ENCODE peak calls at places on chromosome 9, in four cellular contexts. O, B, E and V are unnamed samples.
A peak's percentile ranks its signal among the peaks of the same experiment; 100 is the strongest.

GRCh38 chr9:75891277-75892167 is 1.0 kb downstream of the PCSK5 start:
- DNase-seq in E (peak; percentile 63), O (no peak), B (no peak), V (no peak)

GRCh38 chr9:33222031-33222430 is 17.9 kb upstream of the SPINK4 start:
- DNase-seq in E (no peak), O (no peak), B (no peak), V (no peak)

GRCh38 chr9:14170973-14171596 is 142.9 kb downstream of the NFIB start:
- DNase-seq in O (no peak), B (no peak), E (no peak), V (no peak)

GRCh38 chr9:21395778-21396717 is 10.8 kb upstream of the IFNA2 start:
- DNase-seq in E (peak; percentile 87), B (peak; percentile 10), O (no peak), V (no peak)

GRCh38 chr9:80994892-80995291 is 694.5 kb downstream of the TLE1 start:
- DNase-seq in B (no peak), O (no peak), E (no peak), V (no peak)

GRCh38 chr9:37650873-37651768 is at the start of gene FRMPD1:
- DNase-seq in E (peak; percentile 82), O (no peak), B (peak; percentile 17), V (peak; percentile 55)

GRCh38 chr9:134606951-134607733 is 34.5 kb upstream of the COL5A1 start:
- DNase-seq in O (no peak), E (peak; percentile 58), B (no peak), V (peak; percentile 35)

GRCh38 chr9:35574578-35575104 is 30.4 kb upstream of the TESK1 start:
- DNase-seq in B (no peak), E (no peak), O (no peak), V (no peak)

GRCh38 chr9:18129809-18130334 is 344.1 kb upstream of the ADAMTSL1 start:
- DNase-seq in E (peak; percentile 45), O (no peak), B (no peak), V (no peak)

GRCh38 chr9:136545065-136545965 is 533 bp downstream of the NOTCH1 start:
- DNase-seq in B (no peak), O (no peak), E (no peak), V (no peak)

GRCh38 chr9:91814681-91815212 is 135.3 kb downstream of the ROR2 start:
- DNase-seq in O (no peak), E (no peak), B (no peak), V (no peak)

GRCh38 chr9:80175286-80175906 is 603.6 kb downstream of the TLE4 start:
- DNase-seq in B (peak; percentile 23), O (no peak), E (no peak), V (no peak)

GRCh38 chr9:89226076-89226475 is 47.5 kb upstream of the SHC3 start:
- DNase-seq in E (peak; percentile 72), B (no peak), O (no peak), V (peak; percentile 70)

GRCh38 chr9:75039804-75040203 is 11.7 kb upstream of the CARNMT1 start:
- DNase-seq in B (no peak), O (no peak), E (no peak), V (no peak)

GRCh38 chr9:137163101-137163661 is 6.7 kb downstream of the LRRC26 start:
- DNase-seq in O (no peak), B (no peak), E (peak; percentile 70), V (no peak)

GRCh38 chr9:101235105-101235866 is 149.5 kb downstream of the BAAT start:
- DNase-seq in B (peak; percentile 45), E (no peak), O (no peak), V (peak; percentile 52)

GRCh38 chr9:115237383-115238087 is 119.6 kb upstream of the TNC start:
- DNase-seq in O (no peak), E (no peak), B (no peak), V (no peak)

GRCh38 chr9:2053883-2054845 is 39.0 kb downstream of the SMARCA2 start:
- DNase-seq in E (no peak), B (no peak), O (peak; percentile 95), V (no peak)

GRCh38 chr9:134785325-134786108 is 95.1 kb upstream of the FCN2 start:
- DNase-seq in O (no peak), B (no peak), E (no peak), V (no peak)

GRCh38 chr9:70936536-70936935 is 184.9 kb downstream of the TRPM3 start:
- DNase-seq in O (no peak), E (no peak), B (no peak), V (no peak)

GRCh38 chr9:70932097-70932496 is 189.3 kb downstream of the TRPM3 start:
- DNase-seq in B (no peak), E (no peak), O (no peak), V (no peak)

GRCh38 chr9:70935856-70936255 is 185.6 kb downstream of the TRPM3 start:
- DNase-seq in O (no peak), B (no peak), E (no peak), V (no peak)

GRCh38 chr9:70934642-70935041 is 186.8 kb downstream of the TRPM3 start:
- DNase-seq in E (no peak), O (no peak), B (no peak), V (no peak)

GRCh38 chr9:70933318-70933717 is 188.1 kb downstream of the TRPM3 start:
- DNase-seq in E (no peak), B (no peak), O (no peak), V (no peak)
- TF ChIP-seq SUZ12 in E (no peak), B (no peak), O (no peak), V (no peak)

GRCh38 chr9:120937596-120937995 is 11.0 kb upstream of the TRAF1 start:
- DNase-seq in O (no peak), E (no peak), B (no peak), V (no peak)

GRCh38 chr9:120942186-120943001 is 15.8 kb upstream of the TRAF1 start:
- DNase-seq in O (no peak), E (no peak), B (no peak), V (no peak)

GRCh38 chr9:120937127-120937526 is 10.5 kb upstream of the TRAF1 start:
- DNase-seq in B (no peak), O (no peak), E (no peak), V (no peak)

GRCh38 chr9:120941046-120941770 is 14.6 kb upstream of the TRAF1 start:
- DNase-seq in B (no peak), E (no peak), O (no peak), V (no peak)

GRCh38 chr9:120940573-120940972 is 14.0 kb upstream of the TRAF1 start:
- DNase-seq in E (no peak), B (no peak), O (no peak), V (no peak)
- H3K4me1 ChIP-seq in E (peaks cover 14% of the 10 kb centered on the region), B (peaks cover 9% of the 10 kb centered on the region), O (peaks cover 26% of the 10 kb centered on the region), V (peaks cover 4% of the 10 kb centered on the region)

DNA sequence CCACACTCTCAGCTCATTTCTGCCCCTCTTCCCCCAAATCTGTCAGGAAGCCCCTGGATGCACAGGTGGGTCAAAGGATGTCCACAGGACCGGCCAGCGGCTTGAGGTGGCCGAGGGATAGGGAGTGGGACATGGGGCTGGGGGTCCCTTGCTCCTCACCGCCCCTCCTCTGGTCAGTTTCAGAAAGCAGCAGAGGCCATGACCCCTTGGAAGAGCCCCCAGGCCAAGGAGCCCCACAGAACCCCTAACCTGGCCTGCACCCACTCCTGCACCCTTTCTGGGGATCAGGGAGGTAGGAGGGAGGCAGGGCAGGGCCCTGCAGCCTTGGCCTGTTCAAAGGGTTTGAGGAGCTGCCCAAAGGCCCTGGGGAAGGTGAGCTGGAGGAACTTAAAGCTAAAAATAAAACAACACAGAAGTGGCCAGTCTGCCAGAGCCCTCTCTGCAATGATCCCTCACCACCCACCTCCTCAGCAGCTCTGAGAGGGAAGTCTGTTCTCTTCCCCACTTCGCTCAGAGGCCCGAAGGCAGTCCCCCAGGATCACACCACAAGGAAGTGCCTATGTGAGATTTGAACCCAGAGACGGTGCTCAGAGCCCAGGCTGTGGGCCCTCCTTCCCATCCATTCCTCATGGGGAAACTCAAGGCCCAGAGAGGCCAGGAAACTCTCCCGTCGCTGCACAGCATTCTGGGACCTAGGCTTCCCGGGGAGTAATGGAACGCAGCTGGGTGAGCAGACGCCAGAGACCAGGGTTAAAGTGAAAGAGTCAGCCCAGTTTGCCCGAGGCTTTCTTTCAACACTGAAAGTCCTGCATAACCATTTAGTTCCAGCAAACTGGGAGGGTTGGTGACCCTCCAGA is 918 bp downstream of the ENG start:
- DNase-seq in O (no peak), E (no peak), B (no peak), V (no peak)
- H3K4me3 ChIP-seq in O (peak overlapping the region; percentile 78), E (no peak overlapping the region), B (peak overlapping the region; percentile 8), V (peak overlapping the region; percentile 2)

GRCh38 chr9:4238522-4238921 is 61.3 kb downstream of the GLIS3 start:
- DNase-seq in O (no peak), E (no peak), B (no peak), V (no peak)

GRCh38 chr9:4237748-4238511 is 61.9 kb downstream of the GLIS3 start:
- DNase-seq in E (no peak), O (no peak), B (no peak), V (peak; percentile 42)

GRCh38 chr9:4241552-4241951 is 58.3 kb downstream of the GLIS3 start:
- DNase-seq in E (no peak), O (no peak), B (no peak), V (no peak)

GRCh38 chr9:4235951-4236804 is 63.7 kb downstream of the GLIS3 start:
- DNase-seq in E (no peak), O (no peak), B (peak; percentile 27), V (peak; percentile 15)
- TF ChIP-seq SUZ12 in E (no peak), O (no peak), B (no peak), V (no peak)

GRCh38 chr9:130287736-130288135 is 22.2 kb downstream of the HMCN2 start:
- DNase-seq in B (no peak), O (no peak), E (no peak), V (no peak)

GRCh38 chr9:130285271-130285670 is 19.7 kb downstream of the HMCN2 start:
- DNase-seq in E (no peak), O (no peak), B (no peak), V (no peak)

GRCh38 chr9:130286072-130286770 is 20.7 kb downstream of the HMCN2 start:
- DNase-seq in O (no peak), E (no peak), B (no peak), V (no peak)

GRCh38 chr9:130288393-130288792 is 22.8 kb downstream of the HMCN2 start:
- DNase-seq in E (no peak), O (no peak), B (no peak), V (no peak)

DNA sequence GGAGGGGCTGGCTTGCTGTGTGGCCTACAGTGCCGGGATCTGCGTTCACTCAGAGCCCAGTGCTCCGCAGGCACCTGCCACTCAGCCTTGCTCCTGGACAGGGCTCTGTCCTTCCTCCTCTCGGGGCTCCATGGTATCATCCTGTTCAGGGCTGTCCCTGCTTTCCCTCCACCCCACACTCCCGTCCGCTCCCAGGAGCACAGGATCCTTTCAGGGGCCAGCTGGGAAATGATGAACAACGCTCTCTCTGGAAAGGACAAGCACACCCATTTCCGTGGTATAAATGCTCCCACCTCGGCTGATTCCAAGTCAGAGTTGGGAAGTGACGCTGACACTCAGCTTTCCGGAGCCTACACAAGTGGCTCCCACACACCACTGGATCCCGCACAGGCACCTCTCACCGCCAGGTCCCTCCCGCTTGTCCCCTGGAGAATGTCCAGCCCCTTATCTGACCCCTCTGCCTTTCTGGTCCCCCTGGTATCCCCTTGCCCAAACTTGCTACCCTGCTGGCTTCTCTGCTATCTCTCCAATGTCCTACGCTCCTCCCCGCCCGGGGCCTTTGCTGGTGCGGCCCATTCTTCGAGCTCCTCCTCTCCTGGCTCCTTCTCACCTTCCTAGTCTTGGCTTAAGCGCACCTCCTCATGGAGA is 21.3 kb downstream of the HMCN2 start:
- DNase-seq in E (no peak), O (no peak), B (no peak), V (no peak)
- H3K4me1 ChIP-seq in E (peaks cover 13% of the 10 kb centered on the region), O (no peaks in the 10 kb centered on the region), B (no peaks in the 10 kb centered on the region), V (peaks cover 11% of the 10 kb centered on the region)